ENCODE peak calls at places on chromosomes 7 and 10, in five cellular contexts. One of them, this sample, is unnamed.

GRCh38 chr7:106329971-106330733 is 45.4 kb upstream of the NAMPT start:
- DNase-seq in caudate nucleus: no peak
- DNase-seq in NCI-H446: no peak
- DNase-seq in NCI-H1436: no peak
- DNase-seq in RWPE1: no peak
- DNase-seq in this sample: no peak

GRCh38 chr10:50991496-50992355 is 82.6 kb upstream of the PRKG1 start:
- DNase-seq in caudate nucleus: no peak
- DNase-seq in NCI-H446: no peak
- DNase-seq in NCI-H1436: no peak
- DNase-seq in RWPE1: no peak
- DNase-seq in this sample: no peak

GRCh38 chr10:33381391-33381790 is 46.9 kb upstream of the NRP1 start:
- DNase-seq in caudate nucleus: no peak
- DNase-seq in NCI-H446: no peak
- DNase-seq in NCI-H1436: no peak
- DNase-seq in RWPE1: no peak
- DNase-seq in this sample: no peak

GRCh38 chr7:53094827-53095226 is 59.4 kb downstream of the POM121L12 start:
- DNase-seq in caudate nucleus: no peak
- DNase-seq in NCI-H446: no peak
- DNase-seq in NCI-H1436: no peak
- DNase-seq in RWPE1: no peak
- DNase-seq in this sample: no peak

GRCh38 chr7:128452552-128452951 is 3.1 kb upstream of the HILPDA start:
- DNase-seq in caudate nucleus: no peak
- DNase-seq in NCI-H446: no peak
- DNase-seq in NCI-H1436: no peak
- DNase-seq in RWPE1: no peak
- DNase-seq in this sample: no peak

GRCh38 chr10:104256335-104257080 is 1.8 kb downstream of the GSTO1 start:
- DNase-seq in caudate nucleus: no peak
- DNase-seq in NCI-H446: no peak
- DNase-seq in NCI-H1436: no peak
- DNase-seq in RWPE1: no peak
- DNase-seq in this sample: peak

GRCh38 chr10:70903262-70903921 is 15.0 kb upstream of the PCBD1 start:
- DNase-seq in caudate nucleus: peak
- DNase-seq in NCI-H446: peak
- DNase-seq in NCI-H1436: peak
- DNase-seq in RWPE1: peak
- DNase-seq in this sample: no peak

GRCh38 chr10:119441151-119441821 is 101.2 kb downstream of the RGS10 start:
- DNase-seq in caudate nucleus: no peak
- DNase-seq in NCI-H446: no peak
- DNase-seq in NCI-H1436: no peak
- DNase-seq in RWPE1: no peak
- DNase-seq in this sample: no peak

GRCh38 chr10:15258255-15258654 is 89.8 kb upstream of the NMT2 start:
- DNase-seq in caudate nucleus: no peak
- DNase-seq in NCI-H446: no peak
- DNase-seq in NCI-H1436: no peak
- DNase-seq in RWPE1: no peak
- DNase-seq in this sample: no peak

GRCh38 chr10:70549962-70550845 is 52.3 kb downstream of the PRF1 start:
- DNase-seq in caudate nucleus: peak
- DNase-seq in NCI-H446: peak
- DNase-seq in NCI-H1436: peak
- DNase-seq in RWPE1: peak
- DNase-seq in this sample: peak

GRCh38 chr10:133109736-133110532 is 22.2 kb downstream of the ADGRA1 start:
- DNase-seq in caudate nucleus: no peak
- DNase-seq in NCI-H446: no peak
- DNase-seq in NCI-H1436: no peak
- DNase-seq in RWPE1: no peak
- DNase-seq in this sample: no peak

GRCh38 chr7:130831817-130832481 is 97.9 kb upstream of the KLF14 start:
- DNase-seq in caudate nucleus: no peak
- DNase-seq in NCI-H446: peak
- DNase-seq in NCI-H1436: peak
- DNase-seq in RWPE1: peak
- DNase-seq in this sample: peak

GRCh38 chr7:108236681-108237415 is 106.7 kb upstream of the LAMB4 start:
- DNase-seq in caudate nucleus: no peak
- DNase-seq in NCI-H446: no peak
- DNase-seq in NCI-H1436: no peak
- DNase-seq in RWPE1: no peak
- DNase-seq in this sample: no peak

GRCh38 chr10:116274141-116274861 is 1.3 kb upstream of the GFRA1 start:
- DNase-seq in caudate nucleus: no peak
- DNase-seq in NCI-H446: no peak
- DNase-seq in NCI-H1436: no peak
- DNase-seq in RWPE1: no peak
- DNase-seq in this sample: no peak

GRCh38 chr10:88896336-88897018 is 16.4 kb downstream of the STAMBPL1 start:
- DNase-seq in caudate nucleus: no peak
- DNase-seq in NCI-H446: no peak
- DNase-seq in NCI-H1436: no peak
- DNase-seq in RWPE1: no peak
- DNase-seq in this sample: no peak

This sample was measured in immature natural killer cell.